ENCODE peak calls at places on chromosomes 12 and 14, in nine cellular contexts. Q is A549; M is PC-3; Y is GM23248; J is CD4-positive, CD25-positive, alpha-beta regulatory T cell; F is transverse colon; G is cardiac muscle cell; C is stomach; P is IMR-90. S is an unnamed sample.

GRCh38 chr14:68669644-68670343 is 123.1 kb downstream of the ZFP36L1 start:
- DNase-seq in Q (no peak), M (no peak), Y (peak), J (no peak), F (no peak), G (no peak), C (no peak), P (no peak), S (no peak)

GRCh38 chr12:31999692-32000091 is 40.5 kb downstream of the RESF1 start:
- DNase-seq in Q (no peak), M (no peak), Y (peak), J (no peak), F (no peak), G (no peak), C (no peak), P (peak), S (no peak)

GRCh38 chr14:43308411-43308810 is 1198.7 kb downstream of the FSCB start:
- DNase-seq in Q (no peak), M (peak), Y (no peak), J (no peak), F (no peak), G (no peak), C (no peak), P (no peak), S (no peak)

GRCh38 chr12:98227162-98227561 is 288.2 kb upstream of the TMPO start:
- DNase-seq in Q (peak), M (no peak), Y (peak), J (no peak), F (no peak), G (peak), C (no peak), P (peak), S (no peak)

GRCh38 chr14:85437143-85437542 is 92.8 kb upstream of the FLRT2 start:
- DNase-seq in Q (peak), M (peak), Y (peak), J (no peak), F (no peak), G (no peak), C (no peak), P (peak), S (no peak)

GRCh38 chr12:75378354-75378753 is 12.5 kb upstream of the GLIPR1L2 start:
- DNase-seq in Q (no peak), M (no peak), Y (peak), J (no peak), F (no peak), G (peak), C (no peak), P (peak), S (no peak)

GRCh38 chr12:38269897-38270296 is 46.7 kb upstream of the ALG10B start:
- DNase-seq in Q (no peak), M (peak), Y (no peak), J (no peak), F (no peak), G (no peak), C (no peak), P (no peak), S (no peak)

GRCh38 chr12:12266389-12266872 is 413 bp downstream of the LRP6 start:
- DNase-seq in Q (no peak), M (no peak), Y (peak), J (no peak), F (peak), G (no peak), C (no peak), P (no peak), S (no peak)

GRCh38 chr12:9667403-9667802 is 2.1 kb upstream of the CLEC2D start:
- DNase-seq in Q (no peak), M (no peak), Y (no peak), J (no peak), F (no peak), G (no peak), C (no peak), P (no peak), S (no peak)
- H3K27ac ChIP-seq in Q (no peak), M (no peak), Y (no peak), J (peak), F (no peak), G (no peak), C (no peak), P (no peak), S (peak)

GRCh38 chr12:29155079-29155478 is 6.0 kb downstream of the FAR2 start:
- DNase-seq in Q (no peak), M (no peak), Y (no peak), J (no peak), F (no peak), G (no peak), C (no peak), P (no peak), S (no peak)

GRCh38 chr12:29158364-29158763 is 9.3 kb downstream of the FAR2 start:
- DNase-seq in Q (no peak), M (no peak), Y (no peak), J (no peak), F (no peak), G (no peak), C (no peak), P (no peak), S (no peak)

GRCh38 chr12:29160230-29160629 is 11.2 kb downstream of the FAR2 start:
- DNase-seq in Q (no peak), M (no peak), Y (no peak), J (no peak), F (no peak), G (no peak), C (no peak), P (no peak), S (peak)

GRCh38 chr12:29159690-29160089 is 10.6 kb downstream of the FAR2 start:
- DNase-seq in Q (no peak), M (no peak), Y (no peak), J (no peak), F (no peak), G (no peak), C (no peak), P (no peak), S (no peak)

GRCh38 chr12:29157486-29157946 is 8.4 kb downstream of the FAR2 start:
- DNase-seq in Q (no peak), M (peak), Y (peak), J (no peak), F (no peak), G (peak), C (no peak), P (peak), S (no peak)
- H3K27ac ChIP-seq in Q (no peak), M (peak), Y (peak), J (no peak), F (peak), G (no peak), C (no peak), P (no peak), S (no peak)

DNA sequence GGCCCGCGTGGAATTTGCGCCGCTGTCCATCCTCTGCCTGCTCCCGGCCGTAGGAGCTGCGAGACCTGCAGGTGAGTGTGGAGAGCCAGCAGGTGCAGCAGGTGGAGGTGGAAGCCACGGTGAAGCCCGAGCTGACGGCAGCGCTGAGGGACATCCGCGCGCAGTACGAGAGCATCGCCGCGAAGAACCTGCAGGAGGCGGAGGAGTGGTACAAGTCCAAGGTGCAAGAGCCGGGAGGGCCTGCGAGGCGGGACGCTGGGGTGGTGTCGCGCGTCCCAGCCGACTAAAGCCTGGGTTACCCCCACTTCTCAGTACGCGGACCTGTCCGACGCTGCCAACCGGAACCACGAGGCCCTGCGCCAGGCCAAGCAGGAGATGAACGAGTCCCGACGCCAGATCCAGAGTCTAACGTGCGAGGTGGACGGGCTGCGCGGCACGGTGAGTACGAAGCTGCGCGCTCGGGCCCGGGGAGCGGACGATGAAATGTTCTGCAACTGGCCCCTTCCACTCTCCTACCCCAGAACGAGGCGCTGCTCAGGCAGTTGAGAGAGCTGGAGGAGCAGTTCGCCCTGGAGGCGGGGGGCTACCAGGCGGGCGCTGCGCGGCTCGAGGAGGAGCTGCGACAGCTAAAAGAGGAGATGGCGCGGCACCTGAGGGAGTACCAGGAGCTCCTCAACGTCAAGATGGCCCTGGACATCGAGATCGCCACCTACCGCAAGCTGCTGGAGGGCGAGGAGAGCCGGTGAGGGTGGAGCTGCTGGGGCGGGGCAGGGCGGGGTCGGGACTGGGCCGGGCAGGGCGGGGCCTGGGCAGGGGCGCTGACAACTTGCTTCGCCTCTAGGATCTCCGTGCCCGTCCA is 2.1 kb downstream of the PRPH start:
- DNase-seq in Q (peak), M (peak), Y (peak), J (peak), F (peak), G (no peak), C (peak), P (no peak), S (no peak)
- H3K27ac ChIP-seq in Q (peak), M (no peak), Y (no peak), J (no peak), F (no peak), G (no peak), C (no peak), P (no peak), S (no peak)

DNA sequence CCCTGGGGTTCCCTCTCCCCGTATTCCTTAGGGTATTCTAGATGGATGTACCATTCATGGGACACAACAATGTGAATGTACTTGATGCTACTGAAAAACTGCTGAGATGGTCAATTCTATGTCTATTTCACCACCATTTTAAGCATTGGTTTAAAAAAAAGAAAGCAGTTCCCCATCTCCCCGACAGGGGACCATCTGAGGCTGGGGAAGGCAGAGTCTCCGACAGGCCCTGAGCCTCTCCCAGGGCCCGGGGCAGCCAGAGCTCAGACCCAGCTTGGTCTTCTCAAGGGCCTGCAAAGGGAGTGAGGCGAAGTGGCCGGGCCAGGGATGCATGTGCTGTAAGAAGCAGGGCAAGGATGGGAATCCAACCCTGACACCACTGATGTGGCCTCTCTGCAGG is 234.2 kb downstream of the BCL11B start:
- DNase-seq in Q (no peak), M (no peak), Y (no peak), J (no peak), F (no peak), G (no peak), C (peak), P (no peak), S (no peak)
- H3K27ac ChIP-seq in Q (no peak), M (no peak), Y (no peak), J (no peak), F (no peak), G (no peak), C (no peak), P (no peak), S (no peak)